ENCODE peak calls at places on chromosome 10, in eight cellular contexts. P is prostate gland, D is suprapubic skin, J is spleen, N is upper lobe of left lung, M is transverse colon, E is GM23338, X is stomach. L is an unnamed sample. For H3K27me3 and H3K4me1, the result is how much of the 10 kb centered on the place peaks cover.

GRCh38 chr10:4247379-4247778 is 462.4 kb upstream of the KLF6 start:
- DNase-seq in P (no peak), D (no peak), J (no peak), N (no peak), M (no peak), E (no peak), X (no peak), L (no peak)

GRCh38 chr10:102626026-102626686 is 18.1 kb upstream of the TRIM8 start:
- DNase-seq in P (no peak), D (no peak), J (peak), N (no peak), M (no peak), E (no peak), X (no peak), L (no peak)

GRCh38 chr10:71766717-71767419 is 6.5 kb downstream of the VSIR start:
- DNase-seq in P (no peak), D (peak), J (peak), N (peak), M (peak), E (no peak), X (peak), L (peak)

GRCh38 chr10:100346765-100347567 is at the start of gene SCD:
- DNase-seq in P (peak), D (peak), J (peak), N (peak), M (peak), E (peak), X (peak), L (peak)

GRCh38 chr10:29734640-29734979 is 99.8 kb upstream of the SVIL start:
- DNase-seq in P (no peak), D (peak), J (no peak), N (no peak), M (no peak), E (no peak), X (no peak), L (no peak)

GRCh38 chr10:97411411-97411810 is 10.3 kb upstream of the RRP12 start:
- DNase-seq in P (no peak), D (no peak), J (no peak), N (no peak), M (no peak), E (no peak), X (no peak), L (no peak)

GRCh38 chr10:96588601-96589419 is 2.0 kb upstream of the TM9SF3 start:
- DNase-seq in P (no peak), D (no peak), J (no peak), N (no peak), M (no peak), E (no peak), X (no peak), L (no peak)

GRCh38 chr10:3895045-3895609 is 110.1 kb upstream of the KLF6 start:
- DNase-seq in P (no peak), D (no peak), J (no peak), N (no peak), M (no peak), E (no peak), X (no peak), L (no peak)

GRCh38 chr10:119724630-119725549 is 960 bp upstream of the INPP5F start:
- DNase-seq in P (no peak), D (no peak), J (no peak), N (no peak), M (no peak), E (peak), X (no peak), L (no peak)
- TF ChIP-seq POLR2AphosphoS5 in P (no peak), D (no peak), J (no peak), N (no peak), M (no peak), E (no peak), X (no peak), L (no peak)

GRCh38 chr10:93059975-93060886 is at the start of gene CYP26C1:
- DNase-seq in P (no peak), D (no peak), J (no peak), N (no peak), M (no peak), E (peak), X (no peak), L (no peak)
- H3K27me3 ChIP-seq in P (under half), D (half or more), J (under half), N (under half), M (half or more), E (half or more), X (under half), L (under half)

GRCh38 chr10:44984671-44985101 is 6.1 kb upstream of the DEPP1 start:
- DNase-seq in P (no peak), D (peak), J (no peak), N (no peak), M (no peak), E (no peak), X (no peak), L (no peak)
- H3K4me1 ChIP-seq in P (under half), D (under half), J (under half), N (half or more), M (under half), E (under half), X (under half), L (under half)

GRCh38 chr10:104323721-104324686 is 14.3 kb downstream of the ITPRIP start:
- DNase-seq in P (no peak), D (peak), J (peak), N (peak), M (no peak), E (no peak), X (no peak), L (no peak)
- TF ChIP-seq POLR2AphosphoS5 in P (no peak), D (no peak), J (peak), N (peak), M (no peak), E (no peak), X (no peak), L (no peak)

DNA sequence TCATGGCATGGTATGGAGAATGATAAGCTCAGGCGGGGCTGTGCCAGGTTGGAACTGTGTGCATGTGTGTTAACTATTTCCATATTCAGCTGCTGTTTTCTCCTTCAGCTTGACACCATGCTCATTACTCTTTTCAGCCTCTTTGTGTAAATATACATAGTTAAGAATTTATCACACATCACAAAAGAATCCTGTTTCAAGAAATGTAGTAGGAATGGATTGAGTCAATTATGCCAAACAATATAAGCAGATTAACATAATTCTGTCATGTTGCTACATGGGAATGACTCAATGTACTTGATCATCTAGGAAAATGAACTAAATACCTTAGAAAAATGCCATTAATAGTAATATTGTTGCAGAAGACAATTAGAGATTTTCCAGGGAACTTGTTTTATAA is 687.4 kb downstream of the PARD3 start:
- DNase-seq in P (no peak), D (no peak), J (no peak), N (no peak), M (no peak), E (no peak), X (no peak), L (no peak)
- H3K27me3 ChIP-seq in P (under half), D (under half), J (under half), N (under half), M (under half), E (under half), X (under half), L (under half)

GRCh38 chr10:113960617-113961260 is 82.9 kb upstream of the ADRB1 start:
- DNase-seq in P (peak), D (no peak), J (no peak), N (peak), M (peak), E (peak), X (peak), L (no peak)
- H3K4me1 ChIP-seq in P (under half), D (under half), J (under half), N (under half), M (half or more), E (under half), X (under half), L (under half)

GRCh38 chr10:132482090-132482489 is 55.5 kb upstream of the INPP5A start:
- DNase-seq in P (no peak), D (peak), J (peak), N (no peak), M (no peak), E (no peak), X (no peak), L (no peak)
- TF ChIP-seq POLR2AphosphoS5 in P (peak), D (peak), J (no peak), N (peak), M (peak), E (no peak), X (peak), L (no peak)

DNA sequence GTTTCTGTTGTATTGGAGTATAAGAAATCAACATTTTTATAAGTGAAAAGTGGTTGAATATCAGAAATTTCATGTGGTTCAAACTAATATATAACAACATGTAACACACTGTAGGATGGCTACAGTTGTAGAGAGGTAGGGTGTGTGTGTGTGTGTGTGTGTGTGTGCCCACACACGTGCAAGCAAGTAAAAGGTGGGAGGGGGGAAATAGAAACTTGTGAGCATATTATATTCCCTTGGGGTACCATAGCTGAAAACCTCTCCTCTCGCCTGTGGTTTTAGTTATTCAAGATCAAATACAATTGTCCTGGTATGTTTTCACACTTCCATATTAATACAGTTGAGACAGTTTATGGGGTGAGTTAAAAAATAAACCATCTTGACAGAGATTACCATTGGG is 26.2 kb downstream of the SMNDC1 start:
- DNase-seq in P (no peak), D (no peak), J (no peak), N (no peak), M (no peak), E (no peak), X (no peak), L (no peak)
- H3K27me3 ChIP-seq in P (under half), D (under half), J (under half), N (under half), M (under half), E (under half), X (under half), L (under half)

DNA sequence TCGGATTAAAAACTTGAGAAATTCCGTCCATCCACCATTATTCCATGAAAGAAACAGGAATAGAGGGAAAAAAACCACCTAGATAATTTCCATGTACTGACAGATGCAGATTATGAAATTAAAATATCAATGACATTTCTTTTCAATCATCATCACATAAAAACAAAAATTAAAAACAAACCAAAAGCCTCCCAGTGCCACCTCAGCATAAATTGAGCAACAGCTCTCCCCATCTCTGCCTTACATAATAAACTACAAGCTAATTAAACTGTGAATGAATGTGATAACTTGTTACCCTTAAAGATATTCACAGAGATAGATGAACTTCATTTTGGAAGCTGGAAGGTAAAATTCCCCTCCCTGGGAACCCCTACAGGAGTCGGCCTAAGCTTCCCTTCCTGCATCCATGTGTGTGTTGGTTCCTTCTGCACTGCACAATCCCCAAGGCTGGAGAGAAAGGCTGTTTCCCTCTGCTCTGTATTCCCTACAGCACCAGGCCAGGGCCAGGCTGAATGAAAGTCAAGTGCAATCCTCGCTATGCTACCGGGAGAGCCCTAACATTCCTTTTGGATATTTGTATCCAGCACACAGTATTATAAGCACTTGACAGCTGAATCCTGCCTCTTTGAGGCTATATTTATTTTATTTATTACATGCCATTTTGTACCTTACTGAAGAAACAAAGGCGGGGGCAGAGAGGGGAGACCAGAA is 8.1 kb downstream of the CCDC6 start:
- DNase-seq in P (no peak), D (no peak), J (no peak), N (no peak), M (no peak), E (no peak), X (no peak), L (no peak)
- H3K4me1 ChIP-seq in P (under half), D (half or more), J (under half), N (half or more), M (half or more), E (under half), X (half or more), L (under half)

DNA sequence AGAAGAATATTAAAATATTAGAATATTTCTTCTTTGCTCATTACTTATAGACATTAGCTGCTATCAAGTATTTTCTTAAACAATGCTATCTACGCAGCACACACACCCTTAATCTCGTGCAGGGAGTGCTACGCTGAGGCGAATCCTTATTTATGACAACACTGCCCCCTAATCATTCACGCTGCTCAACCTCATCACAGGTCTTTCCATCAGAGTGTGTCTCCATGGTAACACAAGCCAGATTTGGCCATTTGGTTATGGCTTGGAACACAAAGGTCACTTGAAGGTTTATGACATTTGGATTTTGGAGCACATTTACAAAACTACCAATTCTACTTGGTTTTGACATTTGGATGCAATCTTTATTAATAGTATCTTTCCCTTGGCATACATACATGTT is 45.4 kb upstream of the MYO3A start:
- DNase-seq in P (no peak), D (no peak), J (no peak), N (no peak), M (no peak), E (peak), X (no peak), L (no peak)
- TF ChIP-seq POLR2AphosphoS5 in P (no peak), D (no peak), J (no peak), N (no peak), M (no peak), E (no peak), X (no peak), L (no peak)